ENCODE peak calls at places on chromosomes 13 and 19, in ten cellular contexts. One of them, this sample, is unnamed.

GRCh38 chr13:80955487-80955886 is 614.6 kb upstream of the SPRY2 start:
- DNase-seq in stomach: no peak
- DNase-seq in psoas muscle: no peak
- DNase-seq in uterus: no peak
- DNase-seq in PC-9: no peak
- DNase-seq in heart right ventricle: no peak
- DNase-seq in tibial artery: no peak
- DNase-seq in body of pancreas: no peak
- DNase-seq in tibial nerve: no peak
- DNase-seq in left ventricle myocardium inferior: no peak
- DNase-seq in this sample: no peak

GRCh38 chr19:50877338-50877737 is 4.1 kb downstream of the KLK2 start:
- DNase-seq in heart right ventricle: no peak
- DNase-seq in tibial nerve: no peak
- DNase-seq in stomach: no peak
- DNase-seq in body of pancreas: no peak
- DNase-seq in left ventricle myocardium inferior: no peak
- DNase-seq in tibial artery: no peak
- DNase-seq in PC-9: no peak
- DNase-seq in psoas muscle: no peak
- DNase-seq in uterus: no peak
- DNase-seq in this sample: no peak

GRCh38 chr13:26719356-26719945 is 41.1 kb downstream of the GPR12 start:
- DNase-seq in PC-9: no peak
- DNase-seq in psoas muscle: no peak
- DNase-seq in heart right ventricle: no peak
- DNase-seq in tibial artery: no peak
- DNase-seq in stomach: no peak
- DNase-seq in tibial nerve: no peak
- DNase-seq in left ventricle myocardium inferior: no peak
- DNase-seq in body of pancreas: no peak
- DNase-seq in uterus: no peak
- DNase-seq in this sample: peak; percentile 52

GRCh38 chr13:22412452-22412851 is 741.6 kb downstream of the FGF9 start:
- DNase-seq in body of pancreas: no peak
- DNase-seq in uterus: no peak
- DNase-seq in heart right ventricle: no peak
- DNase-seq in psoas muscle: no peak
- DNase-seq in tibial nerve: no peak
- DNase-seq in left ventricle myocardium inferior: no peak
- DNase-seq in stomach: no peak
- DNase-seq in tibial artery: no peak
- DNase-seq in PC-9: no peak
- DNase-seq in this sample: no peak

GRCh38 chr19:54041969-54042606 is 21.6 kb downstream of the VSTM1 start:
- DNase-seq in tibial nerve: no peak
- DNase-seq in PC-9: peak; percentile 64
- DNase-seq in left ventricle myocardium inferior: no peak
- DNase-seq in stomach: no peak
- DNase-seq in body of pancreas: no peak
- DNase-seq in uterus: no peak
- DNase-seq in heart right ventricle: no peak
- DNase-seq in psoas muscle: no peak
- DNase-seq in tibial artery: no peak
- DNase-seq in this sample: no peak

GRCh38 chr13:29883941-29884518 is 33.6 kb upstream of the UBL3 start:
- DNase-seq in body of pancreas: no peak
- DNase-seq in heart right ventricle: no peak
- DNase-seq in stomach: no peak
- DNase-seq in tibial artery: no peak
- DNase-seq in PC-9: no peak
- DNase-seq in psoas muscle: no peak
- DNase-seq in left ventricle myocardium inferior: no peak
- DNase-seq in tibial nerve: no peak
- DNase-seq in uterus: no peak
- DNase-seq in this sample: no peak

GRCh38 chr13:114151031-114151430 is 18.6 kb upstream of the RASA3 start:
- DNase-seq in tibial artery: no peak
- DNase-seq in uterus: no peak
- DNase-seq in tibial nerve: no peak
- DNase-seq in heart right ventricle: no peak
- DNase-seq in body of pancreas: no peak
- DNase-seq in psoas muscle: no peak
- DNase-seq in left ventricle myocardium inferior: no peak
- DNase-seq in PC-9: no peak
- DNase-seq in stomach: no peak
- DNase-seq in this sample: no peak

GRCh38 chr13:80550856-80551532 is 210.1 kb upstream of the SPRY2 start:
- DNase-seq in body of pancreas: no peak
- DNase-seq in tibial nerve: no peak
- DNase-seq in tibial artery: no peak
- DNase-seq in left ventricle myocardium inferior: no peak
- DNase-seq in uterus: no peak
- DNase-seq in stomach: no peak
- DNase-seq in PC-9: no peak
- DNase-seq in heart right ventricle: no peak
- DNase-seq in psoas muscle: no peak
- DNase-seq in this sample: no peak

GRCh38 chr13:90447735-90448103 is 899.8 kb upstream of the MIR17HG start:
- DNase-seq in tibial artery: no peak
- DNase-seq in tibial nerve: no peak
- DNase-seq in left ventricle myocardium inferior: no peak
- DNase-seq in uterus: no peak
- DNase-seq in stomach: no peak
- DNase-seq in PC-9: peak; percentile 63
- DNase-seq in heart right ventricle: no peak
- DNase-seq in body of pancreas: no peak
- DNase-seq in psoas muscle: no peak
- DNase-seq in this sample: no peak

GRCh38 chr19:15296841-15297415 is 35.4 kb downstream of the BRD4 start:
- DNase-seq in tibial artery: no peak
- DNase-seq in psoas muscle: no peak
- DNase-seq in PC-9: no peak
- DNase-seq in body of pancreas: no peak
- DNase-seq in heart right ventricle: no peak
- DNase-seq in tibial nerve: no peak
- DNase-seq in stomach: no peak
- DNase-seq in left ventricle myocardium inferior: no peak
- DNase-seq in uterus: no peak
- DNase-seq in this sample: no peak

GRCh38 chr13:77994166-77994565 is 75.5 kb upstream of the EDNRB start:
- DNase-seq in PC-9: no peak
- DNase-seq in body of pancreas: no peak
- DNase-seq in stomach: no peak
- DNase-seq in uterus: no peak
- DNase-seq in tibial artery: no peak
- DNase-seq in heart right ventricle: no peak
- DNase-seq in tibial nerve: no peak
- DNase-seq in psoas muscle: no peak
- DNase-seq in left ventricle myocardium inferior: no peak
- DNase-seq in this sample: no peak

GRCh38 chr19:13072206-13072898 is 30.3 kb downstream of the LYL1 start:
- DNase-seq in tibial nerve: no peak
- DNase-seq in tibial artery: no peak
- DNase-seq in left ventricle myocardium inferior: no peak
- DNase-seq in psoas muscle: no peak
- DNase-seq in stomach: no peak
- DNase-seq in PC-9: no peak
- DNase-seq in heart right ventricle: no peak
- DNase-seq in body of pancreas: no peak
- DNase-seq in uterus: no peak
- DNase-seq in this sample: no peak
- TF ChIP-seq CTCF in tibial nerve: no peak
- TF ChIP-seq CTCF in tibial artery: no peak
- TF ChIP-seq CTCF in left ventricle myocardium inferior: no peak
- TF ChIP-seq CTCF in psoas muscle: no peak
- TF ChIP-seq CTCF in stomach: no peak
- TF ChIP-seq CTCF in PC-9: no peak
- TF ChIP-seq CTCF in heart right ventricle: no peak
- TF ChIP-seq CTCF in body of pancreas: no peak
- TF ChIP-seq CTCF in uterus: no peak
- TF ChIP-seq CTCF in this sample: no peak

DNA sequence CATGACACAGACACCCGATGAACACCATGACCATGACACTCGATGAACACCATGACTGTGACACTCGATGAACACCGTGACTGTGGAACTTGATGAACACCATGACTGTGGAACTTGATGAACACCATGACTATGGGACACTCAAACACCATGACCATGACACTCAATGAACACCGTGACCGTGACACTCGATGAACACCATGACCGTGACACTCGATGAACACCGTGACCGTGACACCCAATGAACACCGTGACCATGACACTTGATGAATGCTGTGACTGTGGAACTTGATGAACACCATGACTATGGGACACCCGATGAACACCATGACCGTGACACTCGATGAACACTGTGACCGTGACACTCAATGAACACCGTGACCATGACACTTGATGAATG is 31.5 kb downstream of the ZFR2 start:
- DNase-seq in tibial nerve: no peak
- DNase-seq in PC-9: no peak
- DNase-seq in left ventricle myocardium inferior: no peak
- DNase-seq in body of pancreas: no peak
- DNase-seq in uterus: no peak
- DNase-seq in stomach: no peak
- DNase-seq in tibial artery: no peak
- DNase-seq in psoas muscle: no peak
- DNase-seq in heart right ventricle: no peak
- DNase-seq in this sample: no peak
- H3K27me3 ChIP-seq in tibial nerve: peaks cover 23% of the 10 kb centered on the region
- H3K27me3 ChIP-seq in PC-9: no peaks in the 10 kb centered on the region
- H3K27me3 ChIP-seq in left ventricle myocardium inferior: peaks cover 39% of the 10 kb centered on the region
- H3K27me3 ChIP-seq in body of pancreas: no peaks in the 10 kb centered on the region
- H3K27me3 ChIP-seq in uterus: no peaks in the 10 kb centered on the region
- H3K27me3 ChIP-seq in stomach: peaks cover 37% of the 10 kb centered on the region
- H3K27me3 ChIP-seq in tibial artery: no peaks in the 10 kb centered on the region
- H3K27me3 ChIP-seq in psoas muscle: peaks cover 4% of the 10 kb centered on the region
- H3K27me3 ChIP-seq in heart right ventricle: no peaks in the 10 kb centered on the region
- H3K27me3 ChIP-seq in this sample: no peaks in the 10 kb centered on the region

DNA sequence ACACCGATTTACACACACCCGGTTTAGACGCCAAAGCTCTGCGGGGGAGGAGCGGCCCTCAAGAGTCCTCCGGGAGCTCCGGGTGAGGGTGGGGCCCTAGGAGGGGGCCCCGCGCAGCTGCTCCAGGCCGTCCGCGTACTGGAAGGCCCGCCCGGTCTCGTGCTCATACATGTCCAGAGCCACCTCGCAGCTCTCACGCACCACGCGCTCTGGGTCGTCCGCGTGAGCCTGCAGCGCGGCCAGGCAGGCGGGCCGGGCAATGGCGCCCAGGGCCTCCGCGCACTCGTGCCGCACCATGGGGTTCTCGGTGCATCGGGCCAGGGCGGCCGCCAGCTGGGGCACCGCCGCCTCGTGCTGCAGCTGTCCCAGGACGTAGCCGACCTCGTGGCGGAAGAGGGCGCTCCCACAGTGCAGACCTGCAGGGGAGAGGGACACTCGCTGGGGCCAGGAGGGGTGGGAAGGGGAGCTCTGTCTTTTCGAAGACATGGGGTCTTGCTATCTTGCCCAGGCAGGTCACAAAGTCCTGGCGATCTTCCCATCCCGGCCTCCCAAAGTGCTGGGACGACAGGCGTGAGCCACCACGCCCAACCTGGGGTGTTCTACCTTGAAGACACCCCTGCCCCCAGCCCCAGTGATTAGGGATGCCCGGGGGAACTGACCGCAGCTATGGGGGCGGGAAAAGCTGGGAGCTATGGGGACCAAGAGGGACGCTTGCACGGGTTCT is 8.3 kb upstream of the SMIM44 start:
- DNase-seq in stomach: no peak
- DNase-seq in uterus: no peak
- DNase-seq in heart right ventricle: no peak
- DNase-seq in psoas muscle: no peak
- DNase-seq in tibial nerve: no peak
- DNase-seq in left ventricle myocardium inferior: no peak
- DNase-seq in body of pancreas: no peak
- DNase-seq in PC-9: no peak
- DNase-seq in tibial artery: no peak
- DNase-seq in this sample: no peak
- H3K36me3 ChIP-seq in stomach: peaks cover 32% of the 10 kb centered on the region
- H3K36me3 ChIP-seq in uterus: no peaks in the 10 kb centered on the region
- H3K36me3 ChIP-seq in heart right ventricle: peaks cover 16% of the 10 kb centered on the region
- H3K36me3 ChIP-seq in psoas muscle: peaks cover 59% of the 10 kb centered on the region
- H3K36me3 ChIP-seq in tibial nerve: peaks cover 7% of the 10 kb centered on the region
- H3K36me3 ChIP-seq in left ventricle myocardium inferior: peaks cover 53% of the 10 kb centered on the region
- H3K36me3 ChIP-seq in body of pancreas: no peaks in the 10 kb centered on the region
- H3K36me3 ChIP-seq in PC-9: no peaks in the 10 kb centered on the region
- H3K36me3 ChIP-seq in tibial artery: peaks cover 61% of the 10 kb centered on the region
- H3K36me3 ChIP-seq in this sample: no peaks in the 10 kb centered on the region

GRCh38 chr19:18674616-18675015 is 8.9 kb upstream of the CRTC1 start:
- DNase-seq in stomach: no peak
- DNase-seq in heart right ventricle: peak; percentile 65
- DNase-seq in PC-9: peak; percentile 33
- DNase-seq in left ventricle myocardium inferior: peak; percentile 69
- DNase-seq in body of pancreas: no peak
- DNase-seq in uterus: no peak
- DNase-seq in tibial artery: no peak
- DNase-seq in tibial nerve: no peak
- DNase-seq in psoas muscle: no peak
- DNase-seq in this sample: no peak

GRCh38 chr19:18672606-18673337 is 10.7 kb upstream of the CRTC1 start:
- DNase-seq in tibial artery: peak; percentile 94
- DNase-seq in body of pancreas: no peak
- DNase-seq in uterus: no peak
- DNase-seq in tibial nerve: no peak
- DNase-seq in PC-9: peak; percentile 32
- DNase-seq in psoas muscle: peak; percentile 50
- DNase-seq in stomach: peak; percentile 73
- DNase-seq in left ventricle myocardium inferior: no peak
- DNase-seq in heart right ventricle: no peak
- DNase-seq in this sample: no peak

GRCh38 chr19:18677156-18677555 is 6.3 kb upstream of the CRTC1 start:
- DNase-seq in tibial artery: no peak
- DNase-seq in psoas muscle: no peak
- DNase-seq in stomach: no peak
- DNase-seq in heart right ventricle: no peak
- DNase-seq in body of pancreas: no peak
- DNase-seq in left ventricle myocardium inferior: no peak
- DNase-seq in uterus: no peak
- DNase-seq in PC-9: peak; percentile 23
- DNase-seq in tibial nerve: no peak
- DNase-seq in this sample: no peak

GRCh38 chr19:18676692-18677091 is 6.8 kb upstream of the CRTC1 start:
- DNase-seq in uterus: no peak
- DNase-seq in heart right ventricle: no peak
- DNase-seq in PC-9: no peak
- DNase-seq in psoas muscle: no peak
- DNase-seq in tibial artery: no peak
- DNase-seq in left ventricle myocardium inferior: no peak
- DNase-seq in stomach: no peak
- DNase-seq in body of pancreas: no peak
- DNase-seq in tibial nerve: no peak
- DNase-seq in this sample: no peak

DNA sequence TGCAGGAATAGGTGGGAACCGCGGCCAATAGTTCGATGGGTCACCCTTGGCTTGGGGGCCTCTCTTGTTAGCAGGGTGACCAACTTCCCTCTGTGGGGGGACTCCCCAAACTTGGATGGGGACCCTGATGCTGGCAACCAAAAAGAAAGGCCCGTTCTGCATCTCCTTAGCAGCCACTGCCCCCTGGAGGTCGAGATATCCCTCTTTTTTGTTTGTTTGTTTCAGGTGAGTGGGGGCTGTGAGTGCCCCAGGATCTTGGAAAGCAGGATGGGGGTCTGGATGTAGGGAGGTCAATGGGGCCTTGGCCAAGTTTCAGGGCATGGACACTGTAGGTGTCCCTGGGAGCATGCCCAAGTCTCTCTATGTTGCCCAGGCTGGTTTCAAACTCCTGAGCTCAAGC is 7.7 kb upstream of the CRTC1 start:
- DNase-seq in tibial nerve: no peak
- DNase-seq in left ventricle myocardium inferior: no peak
- DNase-seq in uterus: no peak
- DNase-seq in heart right ventricle: no peak
- DNase-seq in PC-9: peak; percentile 33
- DNase-seq in psoas muscle: no peak
- DNase-seq in tibial artery: no peak
- DNase-seq in body of pancreas: no peak
- DNase-seq in stomach: no peak
- DNase-seq in this sample: no peak
- TF ChIP-seq CTCF in tibial nerve: peak; percentile 37
- TF ChIP-seq CTCF in left ventricle myocardium inferior: peak; percentile 34
- TF ChIP-seq CTCF in uterus: no peak
- TF ChIP-seq CTCF in heart right ventricle: peak; percentile 49
- TF ChIP-seq CTCF in PC-9: peak; percentile 64
- TF ChIP-seq CTCF in psoas muscle: peak; percentile 36
- TF ChIP-seq CTCF in tibial artery: no peak
- TF ChIP-seq CTCF in body of pancreas: peak; percentile 45
- TF ChIP-seq CTCF in stomach: no peak
- TF ChIP-seq CTCF in this sample: no peak